ENCODE peak calls at places on chromosomes 3 and 15, in ten cellular contexts. Y, X, R, B, J, E, V, D, P and M are unnamed samples.
A peak's percentile ranks its signal among the peaks of the same experiment; 100 is the strongest.

GRCh38 chr15:76866716-76867321 is 38.3 kb downstream of the SCAPER start:
- DNase-seq in J (peak; percentile 20), E (peak; percentile 48), X (peak; percentile 24), Y (no peak), D (no peak), R (no peak), P (peak; percentile 56), B (no peak), V (peak; percentile 19), M (peak; percentile 39)

GRCh38 chr3:4570840-4571621 is 77.9 kb downstream of the ITPR1 start:
- DNase-seq in D (no peak), J (no peak), Y (no peak), B (no peak), X (no peak), P (no peak), E (no peak), R (no peak), V (no peak), M (no peak)

GRCh38 chr15:39404767-39405173 is 176.1 kb upstream of the THBS1 start:
- DNase-seq in B (no peak), P (peak; percentile 61), D (no peak), R (no peak), Y (no peak), V (peak; percentile 63), X (no peak), E (peak; percentile 96), J (peak; percentile 99), M (peak; percentile 5)

GRCh38 chr15:48394172-48394571 is 62.9 kb downstream of the DUT start:
- DNase-seq in V (no peak), X (no peak), R (no peak), D (no peak), P (no peak), E (no peak), B (no peak), J (no peak), Y (no peak), M (no peak)

GRCh38 chr15:31887246-31887645 is 143.1 kb upstream of the CHRNA7 start:
- DNase-seq in B (no peak), X (no peak), R (no peak), J (no peak), P (no peak), Y (no peak), E (no peak), V (no peak), D (no peak), M (no peak)

GRCh38 chr3:5002174-5002870 is 23.1 kb downstream of the BHLHE40 start:
- DNase-seq in Y (no peak), P (no peak), V (no peak), J (no peak), D (no peak), B (no peak), E (no peak), X (no peak), R (no peak), M (no peak)

GRCh38 chr3:60146121-60146520 is 1096.3 kb upstream of the CFAP20DC start:
- DNase-seq in E (no peak), Y (no peak), V (no peak), P (no peak), J (no peak), X (no peak), B (no peak), D (no peak), R (no peak), M (no peak)

GRCh38 chr3:102741105-102741504 is 306.3 kb downstream of the ZPLD1 start:
- DNase-seq in B (no peak), E (no peak), V (no peak), D (no peak), X (no peak), J (no peak), P (no peak), Y (no peak), R (no peak), M (no peak)

GRCh38 chr3:125067225-125067624 is 11.4 kb upstream of the HEG1 start:
- DNase-seq in D (no peak), Y (no peak), J (no peak), B (no peak), X (no peak), R (no peak), E (no peak), P (no peak), V (no peak), M (no peak)

GRCh38 chr3:25448750-25449684 is 21.0 kb downstream of the RARB start:
- DNase-seq in X (no peak), R (peak; percentile 84), D (no peak), P (peak; percentile 93), Y (peak; percentile 75), B (no peak), V (no peak), E (peak; percentile 65), J (peak; percentile 43), M (peak; percentile 86)

GRCh38 chr3:133591271-133591742 is 17.8 kb downstream of the CDV3 start:
- DNase-seq in B (no peak), J (no peak), D (no peak), P (peak; percentile 54), X (no peak), E (peak; percentile 43), R (no peak), Y (no peak), V (no peak), M (no peak)

GRCh38 chr3:177538743-177539730 is 341.8 kb upstream of the TBL1XR1 start:
- DNase-seq in P (no peak), J (no peak), V (no peak), R (no peak), D (peak; percentile 46), Y (no peak), B (peak; percentile 51), X (no peak), E (no peak), M (no peak)

GRCh38 chr15:29821416-29822099 is 710 bp downstream of the TJP1 start:
- DNase-seq in P (peak; percentile 86), B (no peak), E (peak; percentile 77), R (peak; percentile 69), X (no peak), V (no peak), D (no peak), J (peak; percentile 77), Y (peak; percentile 91), M (no peak)

GRCh38 chr3:169215953-169216352 is 447.6 kb downstream of the MECOM start:
- DNase-seq in P (no peak), R (no peak), X (no peak), E (peak; percentile 3), V (no peak), D (no peak), J (no peak), Y (no peak), B (no peak), M (no peak)

GRCh38 chr15:40909662-40910625 is 15.7 kb downstream of the VPS18 start:
- DNase-seq in J (peak; percentile 65), Y (peak; percentile 42), P (no peak), E (no peak), X (no peak), R (no peak), V (peak; percentile 70), D (no peak), B (no peak), M (no peak)

GRCh38 chr15:40904552-40905201 is 10.4 kb downstream of the VPS18 start:
- DNase-seq in B (no peak), D (no peak), J (no peak), V (no peak), X (no peak), P (no peak), Y (no peak), R (no peak), E (no peak), M (no peak)

GRCh38 chr15:40908095-40908494 is 13.8 kb downstream of the VPS18 start:
- DNase-seq in R (no peak), E (no peak), B (no peak), D (no peak), Y (no peak), X (no peak), P (no peak), J (no peak), V (no peak), M (no peak)

GRCh38 chr15:40906101-40906946 is 12.1 kb downstream of the VPS18 start:
- DNase-seq in J (peak; percentile 98), B (peak; percentile 37), Y (peak; percentile 95), P (peak; percentile 93), V (peak; percentile 92), D (peak; percentile 93), E (peak; percentile 97), X (peak; percentile 83), R (peak; percentile 88), M (peak; percentile 94)

GRCh38 chr15:40906947-40907802 is 12.9 kb downstream of the VPS18 start:
- DNase-seq in J (no peak), R (no peak), B (no peak), P (no peak), X (peak; percentile 34), V (no peak), D (peak; percentile 77), E (peak; percentile 43), Y (peak; percentile 64), M (no peak)
- TF ChIP-seq CTCF in J (no peak), R (no peak), B (no peak), P (no peak), X (no peak), V (no peak), D (no peak), E (no peak), Y (no peak), M (no peak)

GRCh38 chr15:28021281-28022039 is 77.7 kb downstream of the OCA2 start:
- DNase-seq in B (no peak), R (no peak), X (no peak), V (peak; percentile 10), Y (peak; percentile 71), J (no peak), E (peak; percentile 11), D (no peak), P (peak; percentile 96), M (peak; percentile 86)
- TF ChIP-seq CTCF in B (no peak), R (peak; percentile 21), X (no peak), V (peak; percentile 26), Y (peak; percentile 33), J (no peak), E (no peak), D (no peak), P (peak; percentile 82), M (peak; percentile 81)

DNA sequence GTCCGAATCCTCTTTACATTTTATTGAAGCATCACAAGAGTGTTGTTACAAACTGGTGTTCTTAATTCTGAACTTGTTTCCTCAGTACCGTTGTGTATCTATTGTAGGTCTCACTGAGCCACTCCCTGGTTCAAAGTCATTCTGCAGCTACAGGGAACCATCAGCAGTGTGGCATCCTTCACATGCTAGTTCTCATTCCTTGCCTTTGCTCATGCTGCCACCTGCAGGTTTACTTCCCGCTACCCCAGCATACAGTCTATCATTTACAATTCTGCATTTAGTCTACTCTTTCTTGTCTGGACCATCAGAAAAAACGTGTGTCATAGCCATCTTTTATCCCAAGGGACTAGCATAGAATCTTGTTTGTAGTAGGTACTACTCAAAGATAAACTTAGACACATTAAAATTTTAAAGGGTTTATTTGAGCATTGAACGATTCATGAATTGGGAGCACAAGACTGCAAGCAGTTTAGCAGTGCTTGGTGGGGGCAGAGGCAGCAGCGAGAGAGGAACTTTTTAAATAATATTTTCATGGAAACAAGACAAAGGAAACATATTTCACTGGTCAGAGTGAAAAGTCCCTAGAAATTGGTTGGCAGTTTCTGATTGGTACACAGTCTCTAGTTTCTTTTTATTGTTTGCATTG is 402.1 kb downstream of the CADM2 start:
- DNase-seq in P (peak; percentile 39), X (peak; percentile 5), D (no peak), J (peak; percentile 1), B (no peak), R (no peak), Y (peak; percentile 25), E (peak; percentile 1), V (no peak), M (peak; percentile 33)
- TF ChIP-seq CTCF in P (peak; percentile 69), X (peak; percentile 53), D (no peak), J (no peak), B (peak; percentile 54), R (no peak), Y (peak; percentile 38), E (no peak), V (peak; percentile 19), M (peak; percentile 75)

GRCh38 chr3:13528217-13528801 is 20.6 kb upstream of the FBLN2 start:
- DNase-seq in J (no peak), E (peak; percentile 44), P (no peak), X (no peak), Y (no peak), B (no peak), R (no peak), D (no peak), V (no peak), M (no peak)
- TF ChIP-seq CTCF in J (peak; percentile 7), E (peak; percentile 43), P (peak; percentile 42), X (no peak), Y (no peak), B (peak; percentile 7), R (no peak), D (no peak), V (peak; percentile 17), M (peak; percentile 47)